ENCODE peak calls at places on chromosomes 6 and 20, in seven cellular contexts. D, B, N, Z, J, E and T are unnamed samples.

GRCh38 chr20:36269507-36269906 is 33.2 kb downstream of the AAR2 start:
- DNase-seq in J (no peak), N (no peak), B (no peak), Z (no peak), D (no peak), E (no peak), T (no peak)

GRCh38 chr20:44026932-44027685 is 112.5 kb downstream of the TOX2 start:
- DNase-seq in D (no peak), Z (no peak), J (no peak), N (no peak), B (no peak), E (no peak), T (no peak)

GRCh38 chr20:63052571-63053429 is 46.0 kb upstream of the BHLHE23 start:
- DNase-seq in J (no peak), E (no peak), D (no peak), N (no peak), Z (no peak), B (peak), T (no peak)

GRCh38 chr20:19487420-19487819 is 270.6 kb upstream of the RIN2 start:
- DNase-seq in E (no peak), B (no peak), D (no peak), J (no peak), N (no peak), Z (no peak), T (no peak)

GRCh38 chr20:31869942-31870702 is at the start of the genes DUSP15 and TTLL9:
- DNase-seq in Z (no peak), J (no peak), D (no peak), E (no peak), B (peak), N (no peak), T (peak)

GRCh38 chr20:50304883-50305635 is 114.4 kb downstream of the CEBPB start:
- DNase-seq in Z (no peak), J (no peak), N (no peak), E (no peak), D (no peak), B (no peak), T (no peak)

GRCh38 chr6:71047401-71047800 is 90.5 kb upstream of the B3GAT2 start:
- DNase-seq in Z (no peak), J (no peak), D (no peak), N (no peak), E (no peak), B (no peak), T (no peak)

GRCh38 chr6:93549868-93550267 is 130.5 kb upstream of the EPHA7 start:
- DNase-seq in D (no peak), E (no peak), B (no peak), J (no peak), Z (no peak), N (no peak), T (no peak)

GRCh38 chr6:64046746-64047208 is 411.2 kb downstream of the PHF3 start:
- DNase-seq in J (no peak), N (no peak), E (no peak), Z (no peak), B (no peak), D (no peak), T (no peak)